ENCODE peak calls at places on chromosomes 4 and X, in four cellular contexts. I is GM20000, S is AG08396, G is psoas muscle. E is an unnamed sample.

GRCh38 chr4:739569-739968 is 33.9 kb downstream of the PCGF3 start:
- DNase-seq in S (no peak), I (no peak), G (no peak), E (no peak)

GRCh38 chr4:183173580-183174526 is 74.8 kb downstream of the WWC2 start:
- DNase-seq in G (no peak), S (peak), I (no peak), E (no peak)

GRCh38 chrX:47224896-47225290 is 6.4 kb downstream of the CDK16 start:
- DNase-seq in I (no peak), G (no peak), S (no peak), E (no peak)

GRCh38 chr4:2246384-2247127 is 4.6 kb upstream of the HAUS3 start:
- DNase-seq in S (no peak), G (no peak), I (peak), E (no peak)

GRCh38 chr4:153676984-153677383 is 7.1 kb upstream of the TLR2 start:
- DNase-seq in I (no peak), G (no peak), S (peak), E (no peak)

GRCh38 chrX:70219938-70220764 is 14.3 kb upstream of the AWAT1 start:
- DNase-seq in G (no peak), I (no peak), S (no peak), E (no peak)

GRCh38 chr4:23233596-23233995 is 540.9 kb downstream of the GBA3 start:
- DNase-seq in S (no peak), I (no peak), G (no peak), E (no peak)

GRCh38 chr4:120218981-120219380 is 152.3 kb upstream of the MAD2L1 start:
- DNase-seq in G (no peak), I (no peak), S (no peak), E (no peak)

E was measured in stimulated activated CD8-positive, alpha-beta memory T cell treated with anti-CD3 and anti-CD28 coated beads, Interleukin-2, amount 100 ng/mL, for 48 hours.